ENCODE peak calls at places on chromosomes 2 and 18, in six cellular contexts. One of them, this sample, is unnamed.

GRCh38 chr2:25814681-25815080 is 63.6 kb downstream of the ASXL2 start:
- DNase-seq in HepG2: no peak
- DNase-seq in spleen: no peak
- DNase-seq in HCT116: no peak
- DNase-seq in Panc1: no peak
- DNase-seq in transverse colon: no peak
- DNase-seq in this sample: no peak

GRCh38 chr2:118830121-118830520 is 17.3 kb downstream of the EN1 start:
- DNase-seq in spleen: no peak
- DNase-seq in HCT116: no peak
- DNase-seq in Panc1: no peak
- DNase-seq in transverse colon: no peak
- DNase-seq in HepG2: no peak
- DNase-seq in this sample: no peak

GRCh38 chr2:44544991-44545390 is 183.2 kb downstream of the CAMKMT start:
- DNase-seq in HepG2: no peak
- DNase-seq in Panc1: no peak
- DNase-seq in spleen: no peak
- DNase-seq in transverse colon: no peak
- DNase-seq in HCT116: no peak
- DNase-seq in this sample: no peak

GRCh38 chr18:25125670-25126069 is 226.3 kb downstream of the ZNF521 start:
- DNase-seq in HCT116: no peak
- DNase-seq in transverse colon: no peak
- DNase-seq in Panc1: no peak
- DNase-seq in spleen: no peak
- DNase-seq in HepG2: no peak
- DNase-seq in this sample: no peak

GRCh38 chr2:217609952-217610351 is 392.8 kb downstream of the TNS1 start:
- DNase-seq in spleen: no peak
- DNase-seq in Panc1: no peak
- DNase-seq in HepG2: no peak
- DNase-seq in HCT116: no peak
- DNase-seq in transverse colon: no peak
- DNase-seq in this sample: no peak

GRCh38 chr2:6945821-6946220 is 28.6 kb downstream of the RNF144A start:
- DNase-seq in HepG2: no peak
- DNase-seq in Panc1: no peak
- DNase-seq in spleen: no peak
- DNase-seq in HCT116: no peak
- DNase-seq in transverse colon: no peak
- DNase-seq in this sample: no peak

GRCh38 chr2:37890893-37891495 is 34.1 kb upstream of the RMDN2 start:
- DNase-seq in transverse colon: peak
- DNase-seq in spleen: peak
- DNase-seq in Panc1: peak
- DNase-seq in HepG2: peak
- DNase-seq in HCT116: peak
- DNase-seq in this sample: peak

GRCh38 chr18:37566479-37567060 is 972 bp upstream of the CELF4 start:
- DNase-seq in transverse colon: no peak
- DNase-seq in spleen: peak
- DNase-seq in HepG2: no peak
- DNase-seq in Panc1: no peak
- DNase-seq in HCT116: no peak
- DNase-seq in this sample: no peak

GRCh38 chr2:35846-36245 is 10.5 kb downstream of the FAM110C start:
- DNase-seq in transverse colon: peak
- DNase-seq in spleen: no peak
- DNase-seq in HCT116: no peak
- DNase-seq in Panc1: no peak
- DNase-seq in HepG2: no peak
- DNase-seq in this sample: peak

GRCh38 chr2:69989422-69990128 is 28.1 kb upstream of the ASPRV1 start:
- DNase-seq in transverse colon: peak
- DNase-seq in Panc1: no peak
- DNase-seq in spleen: peak
- DNase-seq in HepG2: no peak
- DNase-seq in HCT116: no peak
- DNase-seq in this sample: peak

GRCh38 chr2:150581717-150582472 is 94.4 kb upstream of the RND3 start:
- DNase-seq in spleen: no peak
- DNase-seq in HCT116: no peak
- DNase-seq in Panc1: no peak
- DNase-seq in HepG2: no peak
- DNase-seq in transverse colon: no peak
- DNase-seq in this sample: no peak

GRCh38 chr18:79405781-79406575 is 10.2 kb downstream of the NFATC1 start:
- DNase-seq in spleen: peak
- DNase-seq in Panc1: no peak
- DNase-seq in transverse colon: peak
- DNase-seq in HCT116: no peak
- DNase-seq in HepG2: no peak
- DNase-seq in this sample: peak

GRCh38 chr2:121346886-121347285 is 61.9 kb upstream of the TFCP2L1 start:
- DNase-seq in spleen: no peak
- DNase-seq in transverse colon: no peak
- DNase-seq in Panc1: no peak
- DNase-seq in HCT116: no peak
- DNase-seq in HepG2: no peak
- DNase-seq in this sample: no peak

GRCh38 chr2:120912101-120912985 is 176.7 kb downstream of the GLI2 start:
- DNase-seq in spleen: no peak
- DNase-seq in transverse colon: peak
- DNase-seq in HepG2: no peak
- DNase-seq in HCT116: peak
- DNase-seq in Panc1: no peak
- DNase-seq in this sample: peak

GRCh38 chr2:42182654-42183308 is 13.6 kb downstream of the EML4 start:
- DNase-seq in Panc1: no peak
- DNase-seq in HCT116: no peak
- DNase-seq in transverse colon: no peak
- DNase-seq in HepG2: no peak
- DNase-seq in spleen: no peak
- DNase-seq in this sample: no peak

GRCh38 chr18:8052237-8052701 is 485.2 kb downstream of the PTPRM start:
- DNase-seq in spleen: no peak
- DNase-seq in transverse colon: no peak
- DNase-seq in HCT116: no peak
- DNase-seq in HepG2: peak
- DNase-seq in Panc1: no peak
- DNase-seq in this sample: no peak

GRCh38 chr18:8046421-8046820 is 479.3 kb downstream of the PTPRM start:
- DNase-seq in HepG2: no peak
- DNase-seq in Panc1: no peak
- DNase-seq in transverse colon: no peak
- DNase-seq in HCT116: no peak
- DNase-seq in spleen: no peak
- DNase-seq in this sample: no peak

GRCh38 chr18:8051388-8051787 is 484.3 kb downstream of the PTPRM start:
- DNase-seq in HCT116: no peak
- DNase-seq in transverse colon: no peak
- DNase-seq in spleen: no peak
- DNase-seq in Panc1: no peak
- DNase-seq in HepG2: no peak
- DNase-seq in this sample: no peak

GRCh38 chr18:8049147-8049546 is 482.0 kb downstream of the PTPRM start:
- DNase-seq in HCT116: no peak
- DNase-seq in spleen: no peak
- DNase-seq in HepG2: no peak
- DNase-seq in transverse colon: no peak
- DNase-seq in Panc1: no peak
- DNase-seq in this sample: no peak

GRCh38 chr18:8050616-8051314 is 483.6 kb downstream of the PTPRM start:
- DNase-seq in spleen: no peak
- DNase-seq in HCT116: no peak
- DNase-seq in transverse colon: no peak
- DNase-seq in Panc1: no peak
- DNase-seq in HepG2: no peak
- DNase-seq in this sample: no peak
- TF ChIP-seq POLR2AphosphoS5 in spleen: no peak
- TF ChIP-seq POLR2AphosphoS5 in HCT116: no peak
- TF ChIP-seq POLR2AphosphoS5 in transverse colon: no peak
- TF ChIP-seq POLR2AphosphoS5 in Panc1: no peak
- TF ChIP-seq POLR2AphosphoS5 in HepG2: no peak
- TF ChIP-seq POLR2AphosphoS5 in this sample: no peak

DNA sequence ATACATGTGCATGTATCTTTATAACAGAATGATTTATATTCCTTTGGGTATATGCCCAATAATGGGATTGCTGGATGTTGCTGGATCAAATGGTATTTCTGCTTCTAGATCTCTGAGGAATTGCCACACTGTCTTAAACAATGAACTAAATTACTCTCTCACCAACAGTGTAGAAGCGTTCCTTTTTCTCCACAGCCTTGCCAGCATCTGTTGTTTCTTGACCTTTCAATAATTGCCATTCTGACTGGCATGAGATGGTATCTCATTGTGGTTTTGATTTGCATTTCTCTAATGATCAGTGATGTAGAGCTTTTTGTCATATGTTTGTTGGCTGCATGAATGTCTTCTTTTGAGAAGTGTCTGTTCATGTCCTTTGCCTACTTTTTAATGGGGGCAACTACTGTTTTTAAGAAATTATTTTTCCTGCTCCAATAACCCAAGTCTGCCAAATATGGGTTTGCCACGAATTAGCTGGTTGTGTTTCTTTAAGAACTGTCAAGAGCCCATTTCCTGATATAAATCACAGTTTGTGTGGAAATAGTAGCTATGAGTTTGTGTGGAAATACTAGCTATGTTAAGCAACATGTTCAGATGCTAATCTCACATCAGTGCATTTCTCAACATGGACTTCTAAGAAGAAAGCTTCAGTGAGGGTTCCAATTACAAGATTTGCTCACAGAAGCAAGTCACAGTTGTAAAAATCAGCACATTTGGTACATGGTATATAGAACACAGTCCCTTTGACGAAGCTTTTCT is 259.4 kb downstream of the ANAPC1 start:
- DNase-seq in transverse colon: no peak
- DNase-seq in HCT116: no peak
- DNase-seq in Panc1: no peak
- DNase-seq in spleen: no peak
- DNase-seq in HepG2: peak
- DNase-seq in this sample: no peak
- TF ChIP-seq POLR2AphosphoS5 in transverse colon: peak
- TF ChIP-seq POLR2AphosphoS5 in HCT116: no peak
- TF ChIP-seq POLR2AphosphoS5 in Panc1: no peak
- TF ChIP-seq POLR2AphosphoS5 in spleen: no peak
- TF ChIP-seq POLR2AphosphoS5 in HepG2: no peak
- TF ChIP-seq POLR2AphosphoS5 in this sample: peak

GRCh38 chr2:189208254-189208653 is 28.7 kb upstream of the COL5A2 start:
- DNase-seq in HepG2: no peak
- DNase-seq in Panc1: no peak
- DNase-seq in transverse colon: no peak
- DNase-seq in HCT116: no peak
- DNase-seq in spleen: no peak
- DNase-seq in this sample: no peak

GRCh38 chr2:189214484-189214883 is 34.9 kb upstream of the COL5A2 start:
- DNase-seq in transverse colon: no peak
- DNase-seq in HepG2: no peak
- DNase-seq in Panc1: no peak
- DNase-seq in spleen: no peak
- DNase-seq in HCT116: no peak
- DNase-seq in this sample: no peak

GRCh38 chr2:189213226-189213625 is 33.7 kb upstream of the COL5A2 start:
- DNase-seq in HCT116: no peak
- DNase-seq in Panc1: no peak
- DNase-seq in HepG2: no peak
- DNase-seq in transverse colon: no peak
- DNase-seq in spleen: no peak
- DNase-seq in this sample: no peak

DNA sequence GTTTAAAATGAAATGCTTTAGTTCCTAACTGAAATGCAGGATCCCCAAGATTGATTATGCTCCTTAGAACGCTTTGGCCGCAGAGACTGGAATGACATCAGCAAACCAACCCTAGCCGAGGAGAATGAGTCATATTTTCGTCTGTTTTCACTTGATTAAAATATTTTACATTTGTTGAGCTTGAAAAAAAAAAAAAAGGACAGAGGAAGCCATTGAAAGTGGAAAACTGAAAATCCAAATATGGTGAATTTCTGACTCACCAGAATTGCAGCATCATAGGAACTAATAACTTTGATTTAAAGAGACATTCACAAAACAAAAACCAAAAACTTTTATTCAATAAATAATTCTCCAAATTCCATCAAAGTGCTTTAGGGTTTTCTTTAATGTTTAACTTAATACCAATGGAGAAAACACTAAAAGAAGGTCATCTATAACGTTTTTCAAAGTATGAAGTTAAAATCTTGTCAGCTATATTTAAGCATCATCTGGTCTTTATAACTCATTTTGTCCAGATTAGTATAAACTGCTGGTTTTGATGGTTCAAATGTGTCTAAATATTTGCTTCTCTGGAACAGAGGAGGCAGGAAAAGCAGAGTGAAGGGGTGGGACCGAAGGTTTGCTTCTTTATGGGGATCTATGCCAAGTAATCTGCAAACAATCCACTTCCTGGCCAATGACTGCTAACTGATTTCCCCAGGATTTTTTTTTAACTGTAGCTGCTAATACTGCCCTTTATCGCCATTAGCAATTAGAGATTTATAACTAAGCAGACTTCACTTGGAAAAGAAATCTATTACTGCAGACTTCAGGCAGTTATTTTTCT is 30.9 kb upstream of the COL5A2 start:
- DNase-seq in HepG2: no peak
- DNase-seq in transverse colon: peak
- DNase-seq in spleen: no peak
- DNase-seq in Panc1: no peak
- DNase-seq in HCT116: peak
- DNase-seq in this sample: no peak
- TF ChIP-seq POLR2AphosphoS5 in HepG2: no peak
- TF ChIP-seq POLR2AphosphoS5 in transverse colon: no peak
- TF ChIP-seq POLR2AphosphoS5 in spleen: no peak
- TF ChIP-seq POLR2AphosphoS5 in Panc1: no peak
- TF ChIP-seq POLR2AphosphoS5 in HCT116: no peak
- TF ChIP-seq POLR2AphosphoS5 in this sample: peak

DNA sequence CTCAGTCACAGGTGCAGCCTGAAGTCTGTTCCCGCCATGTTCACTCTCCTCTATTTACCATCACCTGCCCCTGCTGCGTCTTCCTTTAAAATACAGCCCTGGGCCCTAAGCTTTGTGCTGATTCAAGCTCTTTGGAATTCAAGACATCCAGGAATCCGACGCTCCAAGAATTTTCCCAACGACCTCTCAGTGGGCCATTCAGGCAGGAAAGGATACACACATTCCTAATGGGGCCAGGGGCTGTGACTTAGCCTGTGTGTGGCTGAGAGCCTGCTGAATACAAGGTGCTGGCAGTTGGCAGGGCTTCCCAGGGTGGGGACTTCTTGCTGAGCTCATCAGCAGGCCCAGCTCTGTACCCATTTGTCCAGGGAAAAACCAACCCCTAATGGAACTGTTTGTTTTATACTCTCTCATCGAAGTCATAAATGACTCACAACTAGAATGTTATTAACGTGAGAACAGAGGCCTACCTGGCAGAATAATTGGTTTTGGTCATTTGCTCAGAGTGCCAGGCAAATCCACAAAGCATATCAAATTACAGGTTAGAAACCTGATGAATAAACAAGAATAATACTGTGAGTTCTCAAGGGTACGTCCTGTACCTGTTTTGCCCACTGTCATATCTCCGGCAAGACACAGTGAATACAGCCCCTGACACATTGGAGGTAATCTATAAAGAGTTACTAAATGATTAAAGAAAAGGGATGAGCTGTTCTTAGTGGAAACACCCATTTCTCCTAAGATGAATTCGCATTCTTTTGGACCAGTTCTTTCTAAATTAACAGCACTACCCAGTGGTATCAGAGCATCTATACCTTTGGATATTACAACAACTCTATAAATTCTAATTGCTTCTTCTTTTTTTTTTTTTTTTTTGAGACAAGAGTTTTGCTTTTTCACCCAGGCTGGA is 12.6 kb upstream of the KCMF1 start:
- DNase-seq in Panc1: peak
- DNase-seq in HCT116: peak
- DNase-seq in HepG2: peak
- DNase-seq in spleen: no peak
- DNase-seq in transverse colon: peak
- DNase-seq in this sample: peak
- TF ChIP-seq POLR2AphosphoS5 in Panc1: peak
- TF ChIP-seq POLR2AphosphoS5 in HCT116: peak
- TF ChIP-seq POLR2AphosphoS5 in HepG2: no peak
- TF ChIP-seq POLR2AphosphoS5 in spleen: no peak
- TF ChIP-seq POLR2AphosphoS5 in transverse colon: no peak
- TF ChIP-seq POLR2AphosphoS5 in this sample: no peak

This sample was measured in stomach.